ENCODE peak calls at places on chromosomes 1 and 21, in nine cellular contexts. One of them, this sample, is unnamed.

GRCh38 chr1:81111818-81112217 is 688.9 kb upstream of the ADGRL2 start:
- DNase-seq in WERI-Rb-1: no peak
- DNase-seq in T-cell: no peak
- DNase-seq in Right ventricle myocardium inferior: no peak
- DNase-seq in GM18507: no peak
- DNase-seq in glutamatergic neuron: no peak
- DNase-seq in WTC11: no peak
- DNase-seq in endothelial cell of umbilical vein: peak
- DNase-seq in effector CD4-positive, alpha-beta T cell: no peak
- DNase-seq in this sample: no peak

GRCh38 chr1:23980725-23981063 is 567 bp upstream of the SRSF10 start:
- DNase-seq in Right ventricle myocardium inferior: no peak
- DNase-seq in glutamatergic neuron: no peak
- DNase-seq in GM18507: no peak
- DNase-seq in WTC11: no peak
- DNase-seq in WERI-Rb-1: peak
- DNase-seq in T-cell: no peak
- DNase-seq in effector CD4-positive, alpha-beta T cell: no peak
- DNase-seq in endothelial cell of umbilical vein: no peak
- DNase-seq in this sample: peak

GRCh38 chr1:230754831-230755230 is 7.6 kb downstream of the CAPN9 start:
- DNase-seq in Right ventricle myocardium inferior: peak
- DNase-seq in effector CD4-positive, alpha-beta T cell: no peak
- DNase-seq in T-cell: no peak
- DNase-seq in WERI-Rb-1: no peak
- DNase-seq in glutamatergic neuron: no peak
- DNase-seq in WTC11: no peak
- DNase-seq in endothelial cell of umbilical vein: no peak
- DNase-seq in GM18507: no peak
- DNase-seq in this sample: no peak

GRCh38 chr1:33088119-33088906 is 7.4 kb downstream of the AZIN2 start:
- DNase-seq in Right ventricle myocardium inferior: no peak
- DNase-seq in endothelial cell of umbilical vein: no peak
- DNase-seq in WTC11: no peak
- DNase-seq in T-cell: no peak
- DNase-seq in effector CD4-positive, alpha-beta T cell: no peak
- DNase-seq in WERI-Rb-1: no peak
- DNase-seq in glutamatergic neuron: no peak
- DNase-seq in GM18507: no peak
- DNase-seq in this sample: no peak

GRCh38 chr1:181936269-181936668 is 125.2 kb downstream of the ZNF648 start:
- DNase-seq in WTC11: no peak
- DNase-seq in glutamatergic neuron: no peak
- DNase-seq in effector CD4-positive, alpha-beta T cell: no peak
- DNase-seq in endothelial cell of umbilical vein: no peak
- DNase-seq in Right ventricle myocardium inferior: no peak
- DNase-seq in GM18507: peak
- DNase-seq in T-cell: no peak
- DNase-seq in WERI-Rb-1: no peak
- DNase-seq in this sample: no peak

GRCh38 chr1:205928256-205928655 is 15.0 kb downstream of the SLC26A9 start:
- DNase-seq in endothelial cell of umbilical vein: no peak
- DNase-seq in Right ventricle myocardium inferior: no peak
- DNase-seq in glutamatergic neuron: no peak
- DNase-seq in T-cell: no peak
- DNase-seq in effector CD4-positive, alpha-beta T cell: no peak
- DNase-seq in WERI-Rb-1: no peak
- DNase-seq in WTC11: no peak
- DNase-seq in GM18507: no peak
- DNase-seq in this sample: no peak

GRCh38 chr21:29726061-29726460 is 213.7 kb downstream of the GRIK1 start:
- DNase-seq in Right ventricle myocardium inferior: no peak
- DNase-seq in GM18507: no peak
- DNase-seq in effector CD4-positive, alpha-beta T cell: no peak
- DNase-seq in T-cell: no peak
- DNase-seq in glutamatergic neuron: no peak
- DNase-seq in WTC11: no peak
- DNase-seq in endothelial cell of umbilical vein: no peak
- DNase-seq in WERI-Rb-1: no peak
- DNase-seq in this sample: no peak

GRCh38 chr1:43558346-43558841 is 27.7 kb downstream of the PTPRF start:
- DNase-seq in Right ventricle myocardium inferior: no peak
- DNase-seq in glutamatergic neuron: peak
- DNase-seq in T-cell: no peak
- DNase-seq in effector CD4-positive, alpha-beta T cell: no peak
- DNase-seq in GM18507: no peak
- DNase-seq in WTC11: peak
- DNase-seq in WERI-Rb-1: peak
- DNase-seq in endothelial cell of umbilical vein: no peak
- DNase-seq in this sample: no peak

GRCh38 chr1:24536391-24536840 is 19.5 kb upstream of the NCMAP start:
- DNase-seq in WERI-Rb-1: no peak
- DNase-seq in WTC11: no peak
- DNase-seq in effector CD4-positive, alpha-beta T cell: peak
- DNase-seq in glutamatergic neuron: no peak
- DNase-seq in Right ventricle myocardium inferior: no peak
- DNase-seq in endothelial cell of umbilical vein: no peak
- DNase-seq in GM18507: no peak
- DNase-seq in T-cell: peak
- DNase-seq in this sample: no peak

GRCh38 chr1:199123615-199124014 is 484.8 kb downstream of the PTPRC start:
- DNase-seq in T-cell: no peak
- DNase-seq in glutamatergic neuron: no peak
- DNase-seq in endothelial cell of umbilical vein: no peak
- DNase-seq in WERI-Rb-1: no peak
- DNase-seq in WTC11: no peak
- DNase-seq in Right ventricle myocardium inferior: no peak
- DNase-seq in effector CD4-positive, alpha-beta T cell: no peak
- DNase-seq in GM18507: no peak
- DNase-seq in this sample: peak

GRCh38 chr1:247286134-247286670 is 30.3 kb downstream of the VN1R5 start:
- DNase-seq in Right ventricle myocardium inferior: no peak
- DNase-seq in endothelial cell of umbilical vein: no peak
- DNase-seq in T-cell: no peak
- DNase-seq in WTC11: no peak
- DNase-seq in effector CD4-positive, alpha-beta T cell: no peak
- DNase-seq in glutamatergic neuron: no peak
- DNase-seq in GM18507: no peak
- DNase-seq in WERI-Rb-1: no peak
- DNase-seq in this sample: no peak

GRCh38 chr21:25850126-25850831 is 115.5 kb downstream of the GABPA start:
- DNase-seq in T-cell: no peak
- DNase-seq in endothelial cell of umbilical vein: no peak
- DNase-seq in Right ventricle myocardium inferior: no peak
- DNase-seq in WTC11: no peak
- DNase-seq in effector CD4-positive, alpha-beta T cell: no peak
- DNase-seq in glutamatergic neuron: no peak
- DNase-seq in WERI-Rb-1: no peak
- DNase-seq in GM18507: no peak
- DNase-seq in this sample: no peak

GRCh38 chr1:246081856-246082668 is 425.0 kb downstream of the SMYD3 start:
- DNase-seq in GM18507: no peak
- DNase-seq in glutamatergic neuron: no peak
- DNase-seq in WTC11: no peak
- DNase-seq in effector CD4-positive, alpha-beta T cell: no peak
- DNase-seq in T-cell: no peak
- DNase-seq in endothelial cell of umbilical vein: no peak
- DNase-seq in Right ventricle myocardium inferior: no peak
- DNase-seq in WERI-Rb-1: no peak
- DNase-seq in this sample: no peak

GRCh38 chr1:234835239-234835638 is 225.3 kb upstream of the IRF2BP2 start:
- DNase-seq in glutamatergic neuron: no peak
- DNase-seq in WTC11: no peak
- DNase-seq in effector CD4-positive, alpha-beta T cell: no peak
- DNase-seq in Right ventricle myocardium inferior: no peak
- DNase-seq in WERI-Rb-1: no peak
- DNase-seq in endothelial cell of umbilical vein: no peak
- DNase-seq in T-cell: no peak
- DNase-seq in GM18507: no peak
- DNase-seq in this sample: no peak

GRCh38 chr1:23475134-23475628 is 8.8 kb downstream of the ASAP3 start:
- DNase-seq in Right ventricle myocardium inferior: no peak
- DNase-seq in endothelial cell of umbilical vein: peak
- DNase-seq in GM18507: no peak
- DNase-seq in WTC11: no peak
- DNase-seq in effector CD4-positive, alpha-beta T cell: no peak
- DNase-seq in WERI-Rb-1: no peak
- DNase-seq in T-cell: no peak
- DNase-seq in glutamatergic neuron: no peak
- DNase-seq in this sample: no peak

GRCh38 chr1:66705100-66705499 is 47.2 kb upstream of the DYNLT5 start:
- DNase-seq in Right ventricle myocardium inferior: no peak
- DNase-seq in GM18507: no peak
- DNase-seq in glutamatergic neuron: no peak
- DNase-seq in WTC11: no peak
- DNase-seq in T-cell: no peak
- DNase-seq in effector CD4-positive, alpha-beta T cell: no peak
- DNase-seq in endothelial cell of umbilical vein: peak
- DNase-seq in WERI-Rb-1: no peak
- DNase-seq in this sample: no peak